ENCODE peak calls at places on chromosomes 16 and 17, in nine cellular contexts. One of them, this sample, is unnamed.

GRCh38 chr17:36017799-36018198 is at the start of gene CCL23:
- DNase-seq in activated CD8-positive, alpha-beta memory T cell treated with anti-CD3 and anti-CD28 coated beads for 1 hour: no peak
- DNase-seq in activated CD8-positive, alpha-beta T cell treated with anti-CD3 and anti-CD28 coated beads, Interleukin-2, amount 10 ng/mL, durations not matched to agents 7 days and 5 days: no peak
- DNase-seq in astrocyte of the hippocampus: no peak
- DNase-seq in Caki2: no peak
- DNase-seq in caudate nucleus: no peak
- DNase-seq in brain pericyte: no peak
- DNase-seq in activated T-cell treated with anti-CD3 and anti-CD28 coated beads, Interleukin-2, amount 50 U/mL, for 72 hours: no peak
- DNase-seq in iPS-NIHi11: no peak
- DNase-seq in this sample: no peak

GRCh38 chr17:57665128-57665527 is 80.0 kb downstream of the CCDC182 start:
- DNase-seq in astrocyte of the hippocampus: no peak
- DNase-seq in Caki2: no peak
- DNase-seq in brain pericyte: no peak
- DNase-seq in iPS-NIHi11: no peak
- DNase-seq in activated CD8-positive, alpha-beta memory T cell treated with anti-CD3 and anti-CD28 coated beads for 1 hour: no peak
- DNase-seq in caudate nucleus: no peak
- DNase-seq in activated T-cell treated with anti-CD3 and anti-CD28 coated beads, Interleukin-2, amount 50 U/mL, for 72 hours: no peak
- DNase-seq in activated CD8-positive, alpha-beta T cell treated with anti-CD3 and anti-CD28 coated beads, Interleukin-2, amount 10 ng/mL, durations not matched to agents 7 days and 5 days: no peak
- DNase-seq in this sample: no peak

GRCh38 chr16:68737046-68737729 is at the start of gene CDH1:
- DNase-seq in Caki2: no peak
- DNase-seq in caudate nucleus: peak
- DNase-seq in activated CD8-positive, alpha-beta memory T cell treated with anti-CD3 and anti-CD28 coated beads for 1 hour: peak
- DNase-seq in activated T-cell treated with anti-CD3 and anti-CD28 coated beads, Interleukin-2, amount 50 U/mL, for 72 hours: peak
- DNase-seq in brain pericyte: no peak
- DNase-seq in activated CD8-positive, alpha-beta T cell treated with anti-CD3 and anti-CD28 coated beads, Interleukin-2, amount 10 ng/mL, durations not matched to agents 7 days and 5 days: peak
- DNase-seq in iPS-NIHi11: peak
- DNase-seq in astrocyte of the hippocampus: no peak
- DNase-seq in this sample: no peak

GRCh38 chr16:19393226-19394074 is 24.2 kb upstream of the TMC5 start:
- DNase-seq in activated CD8-positive, alpha-beta T cell treated with anti-CD3 and anti-CD28 coated beads, Interleukin-2, amount 10 ng/mL, durations not matched to agents 7 days and 5 days: no peak
- DNase-seq in activated T-cell treated with anti-CD3 and anti-CD28 coated beads, Interleukin-2, amount 50 U/mL, for 72 hours: no peak
- DNase-seq in activated CD8-positive, alpha-beta memory T cell treated with anti-CD3 and anti-CD28 coated beads for 1 hour: no peak
- DNase-seq in brain pericyte: no peak
- DNase-seq in iPS-NIHi11: no peak
- DNase-seq in caudate nucleus: no peak
- DNase-seq in astrocyte of the hippocampus: peak
- DNase-seq in Caki2: peak
- DNase-seq in this sample: peak

GRCh38 chr17:36926226-36926625 is 11.0 kb upstream of the LHX1 start:
- DNase-seq in activated CD8-positive, alpha-beta memory T cell treated with anti-CD3 and anti-CD28 coated beads for 1 hour: no peak
- DNase-seq in iPS-NIHi11: no peak
- DNase-seq in activated T-cell treated with anti-CD3 and anti-CD28 coated beads, Interleukin-2, amount 50 U/mL, for 72 hours: no peak
- DNase-seq in activated CD8-positive, alpha-beta T cell treated with anti-CD3 and anti-CD28 coated beads, Interleukin-2, amount 10 ng/mL, durations not matched to agents 7 days and 5 days: no peak
- DNase-seq in Caki2: no peak
- DNase-seq in astrocyte of the hippocampus: no peak
- DNase-seq in caudate nucleus: no peak
- DNase-seq in brain pericyte: no peak
- DNase-seq in this sample: no peak

GRCh38 chr17:68794636-68795503 is 160.3 kb downstream of the ABCA8 start:
- DNase-seq in caudate nucleus: peak
- DNase-seq in Caki2: no peak
- DNase-seq in astrocyte of the hippocampus: peak
- DNase-seq in brain pericyte: peak
- DNase-seq in activated CD8-positive, alpha-beta T cell treated with anti-CD3 and anti-CD28 coated beads, Interleukin-2, amount 10 ng/mL, durations not matched to agents 7 days and 5 days: no peak
- DNase-seq in iPS-NIHi11: no peak
- DNase-seq in activated CD8-positive, alpha-beta memory T cell treated with anti-CD3 and anti-CD28 coated beads for 1 hour: no peak
- DNase-seq in activated T-cell treated with anti-CD3 and anti-CD28 coated beads, Interleukin-2, amount 50 U/mL, for 72 hours: no peak
- DNase-seq in this sample: peak

GRCh38 chr16:88843256-88843655 is 13.5 kb downstream of the GALNS start:
- DNase-seq in Caki2: no peak
- DNase-seq in iPS-NIHi11: no peak
- DNase-seq in astrocyte of the hippocampus: no peak
- DNase-seq in activated CD8-positive, alpha-beta T cell treated with anti-CD3 and anti-CD28 coated beads, Interleukin-2, amount 10 ng/mL, durations not matched to agents 7 days and 5 days: no peak
- DNase-seq in caudate nucleus: no peak
- DNase-seq in brain pericyte: no peak
- DNase-seq in activated T-cell treated with anti-CD3 and anti-CD28 coated beads, Interleukin-2, amount 50 U/mL, for 72 hours: no peak
- DNase-seq in activated CD8-positive, alpha-beta memory T cell treated with anti-CD3 and anti-CD28 coated beads for 1 hour: no peak
- DNase-seq in this sample: no peak

GRCh38 chr17:31888124-31888523 is 13.4 kb downstream of the UTP6 start:
- DNase-seq in Caki2: no peak
- DNase-seq in activated CD8-positive, alpha-beta memory T cell treated with anti-CD3 and anti-CD28 coated beads for 1 hour: no peak
- DNase-seq in astrocyte of the hippocampus: no peak
- DNase-seq in activated CD8-positive, alpha-beta T cell treated with anti-CD3 and anti-CD28 coated beads, Interleukin-2, amount 10 ng/mL, durations not matched to agents 7 days and 5 days: no peak
- DNase-seq in iPS-NIHi11: no peak
- DNase-seq in caudate nucleus: no peak
- DNase-seq in activated T-cell treated with anti-CD3 and anti-CD28 coated beads, Interleukin-2, amount 50 U/mL, for 72 hours: no peak
- DNase-seq in brain pericyte: no peak
- DNase-seq in this sample: no peak

GRCh38 chr17:56880571-56880970 is 33.3 kb downstream of the TRIM25 start:
- DNase-seq in activated CD8-positive, alpha-beta memory T cell treated with anti-CD3 and anti-CD28 coated beads for 1 hour: no peak
- DNase-seq in activated CD8-positive, alpha-beta T cell treated with anti-CD3 and anti-CD28 coated beads, Interleukin-2, amount 10 ng/mL, durations not matched to agents 7 days and 5 days: no peak
- DNase-seq in brain pericyte: no peak
- DNase-seq in iPS-NIHi11: no peak
- DNase-seq in Caki2: no peak
- DNase-seq in caudate nucleus: no peak
- DNase-seq in astrocyte of the hippocampus: no peak
- DNase-seq in activated T-cell treated with anti-CD3 and anti-CD28 coated beads, Interleukin-2, amount 50 U/mL, for 72 hours: no peak
- DNase-seq in this sample: no peak

GRCh38 chr16:82265809-82266208 is 95.8 kb upstream of the MPHOSPH6 start:
- DNase-seq in activated CD8-positive, alpha-beta T cell treated with anti-CD3 and anti-CD28 coated beads, Interleukin-2, amount 10 ng/mL, durations not matched to agents 7 days and 5 days: no peak
- DNase-seq in Caki2: no peak
- DNase-seq in astrocyte of the hippocampus: no peak
- DNase-seq in activated T-cell treated with anti-CD3 and anti-CD28 coated beads, Interleukin-2, amount 50 U/mL, for 72 hours: no peak
- DNase-seq in iPS-NIHi11: no peak
- DNase-seq in caudate nucleus: no peak
- DNase-seq in brain pericyte: no peak
- DNase-seq in activated CD8-positive, alpha-beta memory T cell treated with anti-CD3 and anti-CD28 coated beads for 1 hour: no peak
- DNase-seq in this sample: no peak

GRCh38 chr17:71970312-71970711 is 150.5 kb upstream of the SOX9 start:
- DNase-seq in activated T-cell treated with anti-CD3 and anti-CD28 coated beads, Interleukin-2, amount 50 U/mL, for 72 hours: no peak
- DNase-seq in brain pericyte: no peak
- DNase-seq in astrocyte of the hippocampus: peak
- DNase-seq in activated CD8-positive, alpha-beta memory T cell treated with anti-CD3 and anti-CD28 coated beads for 1 hour: no peak
- DNase-seq in caudate nucleus: no peak
- DNase-seq in activated CD8-positive, alpha-beta T cell treated with anti-CD3 and anti-CD28 coated beads, Interleukin-2, amount 10 ng/mL, durations not matched to agents 7 days and 5 days: no peak
- DNase-seq in iPS-NIHi11: no peak
- DNase-seq in Caki2: peak
- DNase-seq in this sample: peak

GRCh38 chr16:22665048-22665797 is 148.7 kb upstream of the HS3ST2 start:
- DNase-seq in activated CD8-positive, alpha-beta memory T cell treated with anti-CD3 and anti-CD28 coated beads for 1 hour: no peak
- DNase-seq in brain pericyte: no peak
- DNase-seq in Caki2: no peak
- DNase-seq in astrocyte of the hippocampus: no peak
- DNase-seq in caudate nucleus: no peak
- DNase-seq in iPS-NIHi11: no peak
- DNase-seq in activated CD8-positive, alpha-beta T cell treated with anti-CD3 and anti-CD28 coated beads, Interleukin-2, amount 10 ng/mL, durations not matched to agents 7 days and 5 days: no peak
- DNase-seq in activated T-cell treated with anti-CD3 and anti-CD28 coated beads, Interleukin-2, amount 50 U/mL, for 72 hours: no peak
- DNase-seq in this sample: no peak

GRCh38 chr17:81094744-81095607 is 60.0 kb downstream of the BAIAP2 start:
- DNase-seq in brain pericyte: peak
- DNase-seq in iPS-NIHi11: peak
- DNase-seq in activated T-cell treated with anti-CD3 and anti-CD28 coated beads, Interleukin-2, amount 50 U/mL, for 72 hours: peak
- DNase-seq in activated CD8-positive, alpha-beta T cell treated with anti-CD3 and anti-CD28 coated beads, Interleukin-2, amount 10 ng/mL, durations not matched to agents 7 days and 5 days: peak
- DNase-seq in Caki2: peak
- DNase-seq in caudate nucleus: peak
- DNase-seq in activated CD8-positive, alpha-beta memory T cell treated with anti-CD3 and anti-CD28 coated beads for 1 hour: peak
- DNase-seq in astrocyte of the hippocampus: peak
- DNase-seq in this sample: peak

GRCh38 chr16:57892447-57893096 is 78.4 kb downstream of the CNGB1 start:
- DNase-seq in iPS-NIHi11: no peak
- DNase-seq in astrocyte of the hippocampus: peak
- DNase-seq in activated T-cell treated with anti-CD3 and anti-CD28 coated beads, Interleukin-2, amount 50 U/mL, for 72 hours: no peak
- DNase-seq in activated CD8-positive, alpha-beta T cell treated with anti-CD3 and anti-CD28 coated beads, Interleukin-2, amount 10 ng/mL, durations not matched to agents 7 days and 5 days: no peak
- DNase-seq in Caki2: no peak
- DNase-seq in activated CD8-positive, alpha-beta memory T cell treated with anti-CD3 and anti-CD28 coated beads for 1 hour: no peak
- DNase-seq in brain pericyte: no peak
- DNase-seq in caudate nucleus: no peak
- DNase-seq in this sample: peak

GRCh38 chr16:17105239-17105721 is 365.5 kb downstream of the XYLT1 start:
- DNase-seq in brain pericyte: no peak
- DNase-seq in caudate nucleus: no peak
- DNase-seq in Caki2: no peak
- DNase-seq in activated CD8-positive, alpha-beta T cell treated with anti-CD3 and anti-CD28 coated beads, Interleukin-2, amount 10 ng/mL, durations not matched to agents 7 days and 5 days: peak
- DNase-seq in astrocyte of the hippocampus: peak
- DNase-seq in activated CD8-positive, alpha-beta memory T cell treated with anti-CD3 and anti-CD28 coated beads for 1 hour: no peak
- DNase-seq in iPS-NIHi11: no peak
- DNase-seq in activated T-cell treated with anti-CD3 and anti-CD28 coated beads, Interleukin-2, amount 50 U/mL, for 72 hours: no peak
- DNase-seq in this sample: peak

GRCh38 chr16:9364721-9365693 is 273.6 kb downstream of the HAPSTR1 start:
- DNase-seq in iPS-NIHi11: no peak
- DNase-seq in activated CD8-positive, alpha-beta T cell treated with anti-CD3 and anti-CD28 coated beads, Interleukin-2, amount 10 ng/mL, durations not matched to agents 7 days and 5 days: no peak
- DNase-seq in Caki2: no peak
- DNase-seq in activated T-cell treated with anti-CD3 and anti-CD28 coated beads, Interleukin-2, amount 50 U/mL, for 72 hours: no peak
- DNase-seq in astrocyte of the hippocampus: no peak
- DNase-seq in caudate nucleus: peak
- DNase-seq in activated CD8-positive, alpha-beta memory T cell treated with anti-CD3 and anti-CD28 coated beads for 1 hour: no peak
- DNase-seq in brain pericyte: no peak
- DNase-seq in this sample: no peak

GRCh38 chr17:80833952-80834895 is 157.4 kb upstream of the CHMP6 start:
- DNase-seq in astrocyte of the hippocampus: peak
- DNase-seq in caudate nucleus: no peak
- DNase-seq in iPS-NIHi11: no peak
- DNase-seq in brain pericyte: no peak
- DNase-seq in activated CD8-positive, alpha-beta memory T cell treated with anti-CD3 and anti-CD28 coated beads for 1 hour: no peak
- DNase-seq in activated CD8-positive, alpha-beta T cell treated with anti-CD3 and anti-CD28 coated beads, Interleukin-2, amount 10 ng/mL, durations not matched to agents 7 days and 5 days: no peak
- DNase-seq in activated T-cell treated with anti-CD3 and anti-CD28 coated beads, Interleukin-2, amount 50 U/mL, for 72 hours: no peak
- DNase-seq in Caki2: no peak
- DNase-seq in this sample: peak

GRCh38 chr16:11871193-11871592 is 19.9 kb upstream of the RSL1D1 start:
- DNase-seq in activated T-cell treated with anti-CD3 and anti-CD28 coated beads, Interleukin-2, amount 50 U/mL, for 72 hours: no peak
- DNase-seq in Caki2: peak
- DNase-seq in activated CD8-positive, alpha-beta memory T cell treated with anti-CD3 and anti-CD28 coated beads for 1 hour: no peak
- DNase-seq in iPS-NIHi11: no peak
- DNase-seq in activated CD8-positive, alpha-beta T cell treated with anti-CD3 and anti-CD28 coated beads, Interleukin-2, amount 10 ng/mL, durations not matched to agents 7 days and 5 days: no peak
- DNase-seq in brain pericyte: no peak
- DNase-seq in caudate nucleus: no peak
- DNase-seq in astrocyte of the hippocampus: peak
- DNase-seq in this sample: no peak

GRCh38 chr17:81256616-81257015 is 17.5 kb downstream of the NDUFAF8 start:
- DNase-seq in iPS-NIHi11: no peak
- DNase-seq in activated CD8-positive, alpha-beta T cell treated with anti-CD3 and anti-CD28 coated beads, Interleukin-2, amount 10 ng/mL, durations not matched to agents 7 days and 5 days: no peak
- DNase-seq in brain pericyte: no peak
- DNase-seq in caudate nucleus: no peak
- DNase-seq in astrocyte of the hippocampus: peak
- DNase-seq in activated CD8-positive, alpha-beta memory T cell treated with anti-CD3 and anti-CD28 coated beads for 1 hour: no peak
- DNase-seq in Caki2: peak
- DNase-seq in activated T-cell treated with anti-CD3 and anti-CD28 coated beads, Interleukin-2, amount 50 U/mL, for 72 hours: no peak
- DNase-seq in this sample: no peak

GRCh38 chr16:4426021-4426684 is 485 bp downstream of the DNAJA3 start:
- DNase-seq in astrocyte of the hippocampus: no peak
- DNase-seq in iPS-NIHi11: no peak
- DNase-seq in brain pericyte: no peak
- DNase-seq in caudate nucleus: no peak
- DNase-seq in Caki2: no peak
- DNase-seq in activated CD8-positive, alpha-beta T cell treated with anti-CD3 and anti-CD28 coated beads, Interleukin-2, amount 10 ng/mL, durations not matched to agents 7 days and 5 days: no peak
- DNase-seq in activated T-cell treated with anti-CD3 and anti-CD28 coated beads, Interleukin-2, amount 50 U/mL, for 72 hours: no peak
- DNase-seq in activated CD8-positive, alpha-beta memory T cell treated with anti-CD3 and anti-CD28 coated beads for 1 hour: peak
- DNase-seq in this sample: no peak

GRCh38 chr17:45302649-45303173 is 14.1 kb downstream of the MAP3K14 start:
- DNase-seq in activated CD8-positive, alpha-beta memory T cell treated with anti-CD3 and anti-CD28 coated beads for 1 hour: no peak
- DNase-seq in brain pericyte: no peak
- DNase-seq in Caki2: no peak
- DNase-seq in caudate nucleus: no peak
- DNase-seq in astrocyte of the hippocampus: peak
- DNase-seq in iPS-NIHi11: no peak
- DNase-seq in activated CD8-positive, alpha-beta T cell treated with anti-CD3 and anti-CD28 coated beads, Interleukin-2, amount 10 ng/mL, durations not matched to agents 7 days and 5 days: peak
- DNase-seq in activated T-cell treated with anti-CD3 and anti-CD28 coated beads, Interleukin-2, amount 50 U/mL, for 72 hours: no peak
- DNase-seq in this sample: peak